ENCODE peak calls at places on chromosome 4, in five cellular contexts. One of them, this sample, is unnamed.

GRCh38 chr4:145488310-145488709 is 6.7 kb downstream of the SMAD1 start:
- DNase-seq in H1: no peak
- DNase-seq in K562: no peak
- DNase-seq in HepG2: no peak
- DNase-seq in GM12878: no peak
- DNase-seq in this sample: no peak

GRCh38 chr4:153577053-153577452 is 107.0 kb upstream of the TLR2 start:
- DNase-seq in H1: no peak
- DNase-seq in K562: no peak
- DNase-seq in HepG2: peak
- DNase-seq in GM12878: no peak
- DNase-seq in this sample: no peak

GRCh38 chr4:8754634-8755589 is 116.7 kb downstream of the HMX1 start:
- DNase-seq in H1: no peak
- DNase-seq in K562: no peak
- DNase-seq in HepG2: no peak
- DNase-seq in GM12878: no peak
- DNase-seq in this sample: no peak

GRCh38 chr4:115279300-115279699 is 165.9 kb upstream of the NDST4 start:
- DNase-seq in H1: no peak
- DNase-seq in K562: no peak
- DNase-seq in HepG2: no peak
- DNase-seq in GM12878: no peak
- DNase-seq in this sample: no peak

GRCh38 chr4:33837043-33837442 is 2407.3 kb downstream of the ARAP2 start:
- DNase-seq in H1: no peak
- DNase-seq in K562: no peak
- DNase-seq in HepG2: no peak
- DNase-seq in GM12878: no peak
- DNase-seq in this sample: no peak

GRCh38 chr4:126583509-126583908 is 1049.2 kb upstream of the INTU start:
- DNase-seq in H1: peak
- DNase-seq in K562: no peak
- DNase-seq in HepG2: peak
- DNase-seq in GM12878: no peak
- DNase-seq in this sample: peak

GRCh38 chr4:121370729-121371325 is 10.0 kb downstream of the QRFPR start:
- DNase-seq in H1: no peak
- DNase-seq in K562: peak
- DNase-seq in HepG2: peak
- DNase-seq in GM12878: no peak
- DNase-seq in this sample: peak

GRCh38 chr4:93730251-93730650 is 98.3 kb upstream of the ATOH1 start:
- DNase-seq in H1: no peak
- DNase-seq in K562: no peak
- DNase-seq in HepG2: no peak
- DNase-seq in GM12878: no peak
- DNase-seq in this sample: no peak

GRCh38 chr4:88758264-88758663 is 60.6 kb upstream of the NAP1L5 start:
- DNase-seq in H1: no peak
- DNase-seq in K562: peak
- DNase-seq in HepG2: no peak
- DNase-seq in GM12878: no peak
- DNase-seq in this sample: no peak

GRCh38 chr4:88382621-88383020 is 4.0 kb downstream of the HERC6 start:
- DNase-seq in H1: no peak
- DNase-seq in K562: no peak
- DNase-seq in HepG2: no peak
- DNase-seq in GM12878: peak
- DNase-seq in this sample: no peak

GRCh38 chr4:53050361-53050774 is 188.3 kb downstream of the RASL11B start:
- DNase-seq in H1: no peak
- DNase-seq in K562: no peak
- DNase-seq in HepG2: no peak
- DNase-seq in GM12878: no peak
- DNase-seq in this sample: no peak

GRCh38 chr4:8439914-8440490 is 521 bp downstream of the ACOX3 start:
- DNase-seq in H1: no peak
- DNase-seq in K562: peak
- DNase-seq in HepG2: peak
- DNase-seq in GM12878: no peak
- DNase-seq in this sample: no peak

GRCh38 chr4:113468165-113469022 is 293.1 kb downstream of the CAMK2D start:
- DNase-seq in H1: no peak
- DNase-seq in K562: no peak
- DNase-seq in HepG2: peak
- DNase-seq in GM12878: no peak
- DNase-seq in this sample: peak

GRCh38 chr4:19002170-19002569 is 980.6 kb upstream of the LCORL start:
- DNase-seq in H1: no peak
- DNase-seq in K562: no peak
- DNase-seq in HepG2: no peak
- DNase-seq in GM12878: no peak
- DNase-seq in this sample: no peak

GRCh38 chr4:137363496-137363895 is 168.8 kb downstream of the PCDH18 start:
- DNase-seq in H1: no peak
- DNase-seq in K562: no peak
- DNase-seq in HepG2: no peak
- DNase-seq in GM12878: no peak
- DNase-seq in this sample: no peak
- TF ChIP-seq ZNF274 in H1: no peak
- TF ChIP-seq ZNF274 in K562: no peak
- TF ChIP-seq ZNF274 in HepG2: no peak
- TF ChIP-seq ZNF274 in GM12878: no peak
- TF ChIP-seq ZNF274 in this sample: no peak

GRCh38 chr4:13084210-13084609 is 399.9 kb downstream of the RAB28 start:
- DNase-seq in H1: no peak
- DNase-seq in K562: no peak
- DNase-seq in HepG2: no peak
- DNase-seq in GM12878: no peak
- DNase-seq in this sample: no peak
- TF ChIP-seq RAD21 in H1: no peak
- TF ChIP-seq RAD21 in K562: no peak
- TF ChIP-seq RAD21 in HepG2: no peak
- TF ChIP-seq RAD21 in GM12878: no peak
- TF ChIP-seq RAD21 in this sample: no peak

GRCh38 chr4:1310796-1311715 is 21.4 kb downstream of the MAEA start:
- DNase-seq in H1: no peak
- DNase-seq in K562: no peak
- DNase-seq in HepG2: no peak
- DNase-seq in GM12878: no peak
- DNase-seq in this sample: no peak

GRCh38 chr4:1307951-1308735 is 18.5 kb downstream of the MAEA start:
- DNase-seq in H1: no peak
- DNase-seq in K562: no peak
- DNase-seq in HepG2: no peak
- DNase-seq in GM12878: no peak
- DNase-seq in this sample: no peak

GRCh38 chr4:1312821-1313640 is 23.3 kb downstream of the MAEA start:
- DNase-seq in H1: no peak
- DNase-seq in K562: no peak
- DNase-seq in HepG2: no peak
- DNase-seq in GM12878: no peak
- DNase-seq in this sample: no peak

GRCh38 chr4:1309261-1310010 is 19.7 kb downstream of the MAEA start:
- DNase-seq in H1: peak
- DNase-seq in K562: peak
- DNase-seq in HepG2: peak
- DNase-seq in GM12878: peak
- DNase-seq in this sample: no peak

GRCh38 chr4:1310031-1310795 is 20.5 kb downstream of the MAEA start:
- DNase-seq in H1: no peak
- DNase-seq in K562: no peak
- DNase-seq in HepG2: no peak
- DNase-seq in GM12878: no peak
- DNase-seq in this sample: no peak
- TF ChIP-seq ZNF274 in H1: no peak
- TF ChIP-seq ZNF274 in K562: no peak
- TF ChIP-seq ZNF274 in HepG2: no peak
- TF ChIP-seq ZNF274 in GM12878: no peak
- TF ChIP-seq ZNF274 in this sample: no peak

DNA sequence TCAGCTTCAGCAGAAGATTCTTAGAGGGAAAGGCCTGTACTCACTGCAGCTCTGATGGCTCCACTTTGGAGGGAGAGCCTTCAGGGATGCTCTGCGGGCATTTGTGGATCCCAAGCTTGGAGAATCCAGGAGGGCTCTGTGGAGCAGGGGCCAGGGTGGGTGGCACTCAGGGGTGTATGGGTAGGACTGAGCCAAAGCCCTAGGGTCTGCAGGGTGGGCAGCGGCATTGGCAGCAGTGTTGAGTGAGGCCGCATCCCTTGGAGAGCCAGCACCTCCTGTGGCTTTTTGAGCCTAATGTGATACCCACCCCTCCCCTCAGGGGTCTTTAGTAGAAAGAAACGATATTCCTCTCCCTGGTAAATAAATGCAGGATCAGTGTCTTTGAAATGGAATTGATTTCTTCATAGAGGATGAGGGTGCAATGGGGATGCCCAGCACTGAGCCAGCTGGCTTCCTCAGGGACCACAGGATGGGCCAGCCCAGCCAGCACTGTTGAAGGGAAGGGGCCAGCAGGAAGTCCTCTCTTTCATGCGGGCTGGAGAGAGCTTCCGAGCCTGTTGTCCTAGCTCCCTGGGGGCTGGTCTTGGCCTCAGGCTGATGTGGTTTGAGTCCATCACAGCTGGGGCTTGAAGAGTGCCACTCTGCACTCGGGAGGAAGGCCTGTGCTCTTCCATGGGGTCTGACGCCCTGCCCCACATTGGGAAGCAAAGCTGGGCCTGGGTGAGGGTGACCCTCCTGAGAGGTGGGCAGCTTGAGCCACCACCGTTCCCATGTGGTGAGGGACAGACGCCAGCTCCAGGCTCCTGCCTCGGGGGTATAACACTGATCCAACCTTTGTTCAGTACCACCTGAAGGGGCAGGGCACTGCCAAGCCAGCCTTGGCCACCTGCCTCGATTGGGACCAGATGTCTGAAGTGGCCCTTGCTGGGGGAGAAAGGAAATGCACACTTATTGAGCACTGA is 49.5 kb downstream of the PSAPL1 start:
- DNase-seq in H1: no peak
- DNase-seq in K562: no peak
- DNase-seq in HepG2: no peak
- DNase-seq in GM12878: no peak
- DNase-seq in this sample: no peak
- TF ChIP-seq RAD21 in H1: no peak
- TF ChIP-seq RAD21 in K562: no peak
- TF ChIP-seq RAD21 in HepG2: no peak
- TF ChIP-seq RAD21 in GM12878: no peak
- TF ChIP-seq RAD21 in this sample: no peak

GRCh38 chr4:16785800-16786527 is 112.5 kb downstream of the LDB2 start:
- DNase-seq in H1: no peak
- DNase-seq in K562: no peak
- DNase-seq in HepG2: no peak
- DNase-seq in GM12878: no peak
- DNase-seq in this sample: no peak
- TF ChIP-seq ZNF274 in H1: no peak
- TF ChIP-seq ZNF274 in K562: no peak
- TF ChIP-seq ZNF274 in HepG2: no peak
- TF ChIP-seq ZNF274 in GM12878: no peak
- TF ChIP-seq ZNF274 in this sample: no peak

GRCh38 chr4:11518754-11519153 is 90.1 kb upstream of the HS3ST1 start:
- DNase-seq in H1: no peak
- DNase-seq in K562: no peak
- DNase-seq in HepG2: no peak
- DNase-seq in GM12878: no peak
- DNase-seq in this sample: no peak

GRCh38 chr4:11512861-11513260 is 84.2 kb upstream of the HS3ST1 start:
- DNase-seq in H1: no peak
- DNase-seq in K562: no peak
- DNase-seq in HepG2: no peak
- DNase-seq in GM12878: no peak
- DNase-seq in this sample: no peak

GRCh38 chr4:11511321-11511720 is 82.6 kb upstream of the HS3ST1 start:
- DNase-seq in H1: no peak
- DNase-seq in K562: no peak
- DNase-seq in HepG2: no peak
- DNase-seq in GM12878: no peak
- DNase-seq in this sample: no peak

DNA sequence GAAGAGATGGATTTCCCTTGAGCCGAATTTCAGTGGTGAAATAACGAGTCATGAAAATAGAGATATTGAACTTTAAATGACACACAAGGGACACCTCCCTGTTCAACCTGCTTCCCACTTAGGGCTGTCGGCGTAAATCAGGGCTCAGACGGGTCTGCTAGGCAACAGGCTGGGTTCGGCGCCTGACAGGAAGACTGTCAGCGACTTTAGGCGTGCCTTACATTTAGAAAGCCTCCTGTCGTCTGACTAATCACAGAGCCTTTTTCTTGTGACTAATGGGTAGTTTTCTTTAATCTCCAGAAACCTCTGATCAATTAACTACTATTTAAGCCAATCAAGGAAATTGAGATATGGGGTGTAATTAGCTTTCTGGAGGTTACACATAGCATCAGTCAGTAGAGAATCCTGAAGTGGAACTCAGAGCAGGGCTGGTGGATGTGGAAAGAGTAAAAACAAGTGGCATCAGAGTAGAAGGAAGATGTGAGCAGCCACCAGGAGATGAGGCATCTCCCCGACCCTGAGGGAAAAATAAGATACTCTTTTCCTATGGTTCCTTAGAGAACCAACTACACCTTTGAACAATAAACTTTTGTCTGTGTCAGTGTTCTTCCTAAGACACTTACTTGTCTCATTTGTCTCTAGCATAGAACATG is 86.2 kb upstream of the HS3ST1 start:
- DNase-seq in H1: no peak
- DNase-seq in K562: no peak
- DNase-seq in HepG2: no peak
- DNase-seq in GM12878: no peak
- DNase-seq in this sample: peak
- TF ChIP-seq RAD21 in H1: no peak
- TF ChIP-seq RAD21 in K562: no peak
- TF ChIP-seq RAD21 in HepG2: no peak
- TF ChIP-seq RAD21 in GM12878: no peak
- TF ChIP-seq RAD21 in this sample: no peak

This sample was measured in HCT116.